ENCODE peak calls at places on chromosomes 6 and 20, in ten cellular contexts. Z is sigmoid colon, Y is ovary, U is stomach, H is SK-N-SH, A is A549, I is K562, R is transverse colon, B is suprapubic skin, Q is upper lobe of left lung. O is an unnamed sample.

GRCh38 chr20:32455901-32456701 is 98.0 kb downstream of the ASXL1 start:
- DNase-seq in Z (no peak), A (no peak), I (no peak), B (no peak), U (no peak), Y (no peak), H (no peak), Q (peak; percentile 79), R (no peak), O (no peak)

GRCh38 chr20:25468126-25469075 is 60.9 kb downstream of the GINS1 start:
- DNase-seq in H (no peak), R (no peak), Y (no peak), B (no peak), Q (peak; percentile 56), I (no peak), A (no peak), U (no peak), Z (peak; percentile 58), O (no peak)

GRCh38 chr6:170083236-170084051 is 207.4 kb downstream of the DLL1 start:
- DNase-seq in U (peak; percentile 23), A (no peak), Z (no peak), I (no peak), R (peak; percentile 6), Q (peak; percentile 57), Y (no peak), H (no peak), B (peak; percentile 68), O (no peak)

GRCh38 chr20:38485041-38485440 is 12.4 kb downstream of the RALGAPB start:
- DNase-seq in U (no peak), A (no peak), Y (no peak), I (no peak), Z (no peak), R (no peak), B (no peak), H (no peak), Q (no peak), O (no peak)

GRCh38 chr20:17627101-17627950 is 54.7 kb downstream of the RRBP1 start:
- DNase-seq in R (no peak), I (no peak), A (no peak), H (no peak), Z (peak; percentile 65), Q (peak; percentile 75), B (no peak), U (no peak), Y (no peak), O (no peak)

GRCh38 chr6:146543940-146544661 is 468 bp downstream of the RAB32 start:
- DNase-seq in Q (no peak), R (peak; percentile 67), U (peak; percentile 49), I (peak; percentile 23), Z (peak; percentile 70), A (peak; percentile 15), Y (peak; percentile 39), B (peak; percentile 84), H (no peak), O (peak; percentile 93)

GRCh38 chr6:27617700-27618689 is 145.1 kb upstream of the ZNF184 start:
- DNase-seq in B (no peak), Q (no peak), H (no peak), Y (no peak), I (peak; percentile 81), Z (no peak), U (no peak), A (peak; percentile 59), R (no peak), O (no peak)

GRCh38 chr6:25306379-25306778 is 27.2 kb downstream of the CARMIL1 start:
- DNase-seq in Z (no peak), H (no peak), U (no peak), I (no peak), A (no peak), B (no peak), R (no peak), Y (no peak), Q (no peak), O (no peak)

GRCh38 chr6:20404641-20405032 is 3.0 kb downstream of the E2F3 start:
- DNase-seq in B (no peak), H (peak; percentile 69), Y (no peak), A (peak; percentile 57), R (peak; percentile 64), Z (no peak), I (peak; percentile 91), U (no peak), Q (no peak), O (no peak)

GRCh38 chr6:37556884-37557644 is 57.4 kb upstream of the CCDC167 start:
- DNase-seq in I (no peak), A (no peak), Q (no peak), R (no peak), Z (no peak), B (no peak), H (no peak), Y (no peak), U (no peak), O (no peak)

DNA sequence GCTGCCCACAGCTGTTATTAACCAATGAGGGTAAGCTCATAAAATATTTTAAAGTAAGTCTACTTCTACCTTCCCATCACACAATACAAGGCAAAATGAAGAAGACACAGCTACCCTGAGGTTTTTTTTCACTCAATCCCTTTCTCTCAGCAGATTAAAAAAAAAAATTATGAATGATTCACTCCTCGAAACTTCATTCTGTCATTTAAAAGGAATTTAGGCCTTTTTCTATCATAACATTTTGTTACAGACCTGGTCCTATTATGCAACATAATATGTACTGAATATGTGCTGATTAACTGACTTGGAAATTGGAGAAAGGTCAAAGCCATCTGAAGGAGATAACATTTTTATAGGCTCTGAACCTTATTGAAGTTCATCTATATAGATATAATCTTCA is 45.5 kb downstream of the PRL start:
- DNase-seq in Y (no peak), R (no peak), H (no peak), I (no peak), Q (no peak), A (no peak), Z (no peak), B (no peak), U (no peak), O (no peak)
- TF ChIP-seq EP300 in Y (no peak), R (no peak), H (no peak), I (no peak), Q (no peak), A (no peak), Z (no peak), B (no peak), U (no peak), O (no peak)

GRCh38 chr6:48212501-48212900 is 101.5 kb upstream of the PTCHD4 start:
- DNase-seq in A (no peak), H (no peak), Z (no peak), B (no peak), Q (no peak), Y (no peak), U (no peak), I (no peak), R (no peak), O (no peak)

DNA sequence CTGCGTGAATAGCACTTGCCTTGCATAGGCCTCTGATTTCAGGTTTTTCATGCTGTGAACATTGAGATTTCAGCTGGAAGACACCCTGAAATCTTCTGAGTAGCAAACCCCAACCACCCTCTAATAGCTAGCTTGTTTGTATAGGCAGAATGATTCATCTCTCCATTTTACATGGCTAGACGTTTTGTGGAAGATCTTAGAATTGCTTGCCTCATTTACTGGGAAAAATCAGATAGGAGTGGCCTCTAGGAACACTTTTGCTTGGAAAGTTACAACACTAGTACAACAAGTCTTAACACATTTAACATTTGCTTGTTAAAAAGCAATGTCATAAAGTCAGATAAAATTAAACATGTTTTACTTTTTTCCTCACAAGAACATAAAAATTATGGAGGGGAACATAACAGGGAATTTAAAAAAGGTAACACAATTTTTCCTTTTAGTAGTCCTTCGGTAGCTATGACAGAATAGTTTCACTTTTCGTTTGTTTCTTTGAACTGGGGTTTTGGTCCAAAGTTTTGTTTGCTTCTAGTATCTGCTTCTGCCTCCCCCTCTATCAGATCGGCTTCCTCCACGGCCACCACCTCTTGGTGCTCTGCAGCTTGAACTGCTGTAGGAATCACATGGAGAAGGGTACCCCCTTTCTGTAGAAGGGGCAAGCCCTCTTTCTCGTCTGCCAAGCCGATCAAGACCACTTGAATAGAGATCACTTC is 102.2 kb upstream of the PTCHD4 start:
- DNase-seq in I (no peak), Q (no peak), A (no peak), H (no peak), R (no peak), Y (no peak), U (no peak), B (no peak), Z (no peak), O (no peak)
- TF ChIP-seq CTCF in I (no peak), Q (no peak), A (no peak), H (no peak), R (no peak), Y (no peak), U (no peak), B (no peak), Z (no peak), O (no peak)

DNA sequence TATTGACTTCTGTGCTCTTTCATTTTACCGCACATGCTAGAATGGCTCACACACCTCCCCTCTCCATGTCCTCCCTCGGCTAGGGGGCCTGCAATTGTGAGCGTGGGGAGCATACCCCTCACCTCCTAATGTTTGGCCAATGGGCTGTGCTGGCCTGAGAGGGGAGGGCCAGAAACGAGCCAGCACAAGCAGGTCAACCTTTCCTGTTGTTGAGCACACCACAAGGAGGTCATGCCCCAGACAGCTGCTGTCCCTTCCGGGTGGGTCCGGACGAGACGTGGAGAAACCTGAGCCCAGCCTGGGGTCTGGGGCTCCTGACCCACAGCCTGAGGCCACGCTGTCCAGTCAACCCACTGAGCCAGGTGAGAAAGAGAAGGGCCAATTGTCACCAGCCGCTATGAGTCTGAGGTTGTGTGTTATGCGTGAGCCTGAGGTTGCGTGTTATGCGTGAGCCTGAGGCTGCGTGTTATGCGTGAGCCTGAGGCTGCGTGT is 77.4 kb downstream of the TTLL2 start:
- DNase-seq in B (no peak), I (no peak), A (no peak), Z (no peak), Q (no peak), R (no peak), U (no peak), Y (no peak), H (no peak), O (no peak)
- H3K4me1 ChIP-seq in B (peaks cover 3% of the 10 kb centered on the region), I (no peaks in the 10 kb centered on the region), A (no peaks in the 10 kb centered on the region), Z (no peaks in the 10 kb centered on the region), Q (no peaks in the 10 kb centered on the region), R (no peaks in the 10 kb centered on the region), U (peaks cover under 1% of the 10 kb centered on the region), Y (no peaks in the 10 kb centered on the region), H (no peaks in the 10 kb centered on the region), O (no peaks in the 10 kb centered on the region)

GRCh38 chr6:21998539-21998938 is 298.3 kb downstream of the PRL start:
- DNase-seq in I (no peak), Y (no peak), U (no peak), Q (no peak), R (no peak), B (no peak), A (no peak), Z (no peak), H (no peak), O (no peak)

GRCh38 chr6:22003219-22003779 is 293.5 kb downstream of the PRL start:
- DNase-seq in Y (no peak), A (no peak), Q (no peak), H (no peak), U (no peak), R (no peak), Z (no peak), B (no peak), I (no peak), O (no peak)

GRCh38 chr6:21999012-21999528 is 297.8 kb downstream of the PRL start:
- DNase-seq in Z (no peak), H (peak; percentile 61), Q (no peak), Y (no peak), I (no peak), B (no peak), U (no peak), A (no peak), R (no peak), O (no peak)

GRCh38 chr6:21997414-21998037 is 299.3 kb downstream of the PRL start:
- DNase-seq in R (no peak), B (no peak), A (no peak), U (no peak), I (peak; percentile 89), Z (no peak), Y (no peak), H (peak; percentile 39), Q (no peak), O (no peak)

GRCh38 chr6:22001336-22002027 is 295.4 kb downstream of the PRL start:
- DNase-seq in Y (no peak), B (no peak), Z (no peak), Q (no peak), R (no peak), A (no peak), H (no peak), U (no peak), I (no peak), O (no peak)
- TF ChIP-seq EP300 in Y (no peak), B (no peak), Z (no peak), Q (no peak), R (no peak), A (no peak), H (no peak), U (no peak), I (no peak), O (no peak)